ENCODE peak calls at places on chromosomes 2 and 18, in eight cellular contexts. One of them, this sample, is unnamed.

GRCh38 chr2:6865346-6866238 is at the start of gene CMPK2:
- DNase-seq in GM12891: peak; percentile 86
- DNase-seq in NCI-H69: peak; percentile 71
- DNase-seq in ovary: peak; percentile 68
- DNase-seq in activated effector memory CD4-positive, alpha-beta T cell treated with anti-CD3 and anti-CD28 coated beads, Interleukin-2, amount 50 U/mL, for 16 hours: peak; percentile 91
- DNase-seq in activated CD8-positive, alpha-beta T cell treated with anti-CD3 and anti-CD28 coated beads for 36 hours: peak; percentile 80
- DNase-seq in AG09319: no peak
- DNase-seq in ACHN: peak; percentile 53
- DNase-seq in this sample: peak; percentile 84

GRCh38 chr18:6728318-6728717 is 1.2 kb upstream of the ARHGAP28 start:
- DNase-seq in AG09319: no peak
- DNase-seq in activated effector memory CD4-positive, alpha-beta T cell treated with anti-CD3 and anti-CD28 coated beads, Interleukin-2, amount 50 U/mL, for 16 hours: no peak
- DNase-seq in GM12891: no peak
- DNase-seq in activated CD8-positive, alpha-beta T cell treated with anti-CD3 and anti-CD28 coated beads for 36 hours: no peak
- DNase-seq in NCI-H69: no peak
- DNase-seq in ovary: no peak
- DNase-seq in ACHN: peak; percentile 19
- DNase-seq in this sample: no peak

GRCh38 chr2:233081232-233081730 is 21.1 kb downstream of the INPP5D start:
- DNase-seq in activated effector memory CD4-positive, alpha-beta T cell treated with anti-CD3 and anti-CD28 coated beads, Interleukin-2, amount 50 U/mL, for 16 hours: peak; percentile 83
- DNase-seq in activated CD8-positive, alpha-beta T cell treated with anti-CD3 and anti-CD28 coated beads for 36 hours: peak; percentile 85
- DNase-seq in ovary: no peak
- DNase-seq in GM12891: no peak
- DNase-seq in ACHN: no peak
- DNase-seq in NCI-H69: no peak
- DNase-seq in AG09319: no peak
- DNase-seq in this sample: no peak

GRCh38 chr18:45026162-45026561 is 345.5 kb downstream of the SETBP1 start:
- DNase-seq in activated CD8-positive, alpha-beta T cell treated with anti-CD3 and anti-CD28 coated beads for 36 hours: no peak
- DNase-seq in activated effector memory CD4-positive, alpha-beta T cell treated with anti-CD3 and anti-CD28 coated beads, Interleukin-2, amount 50 U/mL, for 16 hours: no peak
- DNase-seq in GM12891: no peak
- DNase-seq in NCI-H69: peak; percentile 23
- DNase-seq in AG09319: no peak
- DNase-seq in ACHN: no peak
- DNase-seq in ovary: no peak
- DNase-seq in this sample: no peak

GRCh38 chr2:241223211-241224067 is 35.0 kb downstream of the ANO7 start:
- DNase-seq in ACHN: no peak
- DNase-seq in ovary: no peak
- DNase-seq in activated effector memory CD4-positive, alpha-beta T cell treated with anti-CD3 and anti-CD28 coated beads, Interleukin-2, amount 50 U/mL, for 16 hours: no peak
- DNase-seq in NCI-H69: peak; percentile 2
- DNase-seq in GM12891: no peak
- DNase-seq in AG09319: no peak
- DNase-seq in activated CD8-positive, alpha-beta T cell treated with anti-CD3 and anti-CD28 coated beads for 36 hours: peak; percentile 52
- DNase-seq in this sample: peak; percentile 25

GRCh38 chr18:58048243-58048642 is 4.2 kb downstream of the NEDD4L start:
- DNase-seq in ACHN: no peak
- DNase-seq in activated CD8-positive, alpha-beta T cell treated with anti-CD3 and anti-CD28 coated beads for 36 hours: no peak
- DNase-seq in GM12891: no peak
- DNase-seq in AG09319: no peak
- DNase-seq in ovary: no peak
- DNase-seq in activated effector memory CD4-positive, alpha-beta T cell treated with anti-CD3 and anti-CD28 coated beads, Interleukin-2, amount 50 U/mL, for 16 hours: no peak
- DNase-seq in NCI-H69: no peak
- DNase-seq in this sample: no peak

GRCh38 chr2:228592925-228593324 is 411.4 kb upstream of the SPHKAP start:
- DNase-seq in GM12891: no peak
- DNase-seq in activated effector memory CD4-positive, alpha-beta T cell treated with anti-CD3 and anti-CD28 coated beads, Interleukin-2, amount 50 U/mL, for 16 hours: no peak
- DNase-seq in NCI-H69: no peak
- DNase-seq in AG09319: no peak
- DNase-seq in activated CD8-positive, alpha-beta T cell treated with anti-CD3 and anti-CD28 coated beads for 36 hours: no peak
- DNase-seq in ACHN: no peak
- DNase-seq in ovary: no peak
- DNase-seq in this sample: no peak

GRCh38 chr2:1373794-1374193 is 39.5 kb upstream of the TPO start:
- DNase-seq in ACHN: no peak
- DNase-seq in NCI-H69: no peak
- DNase-seq in AG09319: no peak
- DNase-seq in activated CD8-positive, alpha-beta T cell treated with anti-CD3 and anti-CD28 coated beads for 36 hours: no peak
- DNase-seq in activated effector memory CD4-positive, alpha-beta T cell treated with anti-CD3 and anti-CD28 coated beads, Interleukin-2, amount 50 U/mL, for 16 hours: no peak
- DNase-seq in ovary: no peak
- DNase-seq in GM12891: no peak
- DNase-seq in this sample: no peak

GRCh38 chr2:214079032-214079431 is 331.8 kb upstream of the VWC2L start:
- DNase-seq in GM12891: no peak
- DNase-seq in ovary: no peak
- DNase-seq in activated CD8-positive, alpha-beta T cell treated with anti-CD3 and anti-CD28 coated beads for 36 hours: no peak
- DNase-seq in ACHN: peak; percentile 23
- DNase-seq in activated effector memory CD4-positive, alpha-beta T cell treated with anti-CD3 and anti-CD28 coated beads, Interleukin-2, amount 50 U/mL, for 16 hours: no peak
- DNase-seq in AG09319: no peak
- DNase-seq in NCI-H69: no peak
- DNase-seq in this sample: no peak

GRCh38 chr2:106869512-106870276 is 16.3 kb downstream of the ST6GAL2 start:
- DNase-seq in activated CD8-positive, alpha-beta T cell treated with anti-CD3 and anti-CD28 coated beads for 36 hours: no peak
- DNase-seq in ACHN: no peak
- DNase-seq in AG09319: no peak
- DNase-seq in GM12891: no peak
- DNase-seq in ovary: no peak
- DNase-seq in activated effector memory CD4-positive, alpha-beta T cell treated with anti-CD3 and anti-CD28 coated beads, Interleukin-2, amount 50 U/mL, for 16 hours: no peak
- DNase-seq in NCI-H69: peak; percentile 94
- DNase-seq in this sample: no peak

GRCh38 chr2:24276349-24276899 is 83.9 kb downstream of the ITSN2 start:
- DNase-seq in GM12891: no peak
- DNase-seq in activated effector memory CD4-positive, alpha-beta T cell treated with anti-CD3 and anti-CD28 coated beads, Interleukin-2, amount 50 U/mL, for 16 hours: no peak
- DNase-seq in NCI-H69: no peak
- DNase-seq in ACHN: no peak
- DNase-seq in ovary: no peak
- DNase-seq in activated CD8-positive, alpha-beta T cell treated with anti-CD3 and anti-CD28 coated beads for 36 hours: no peak
- DNase-seq in AG09319: no peak
- DNase-seq in this sample: no peak

GRCh38 chr2:55010149-55010591 is 40.1 kb downstream of the RTN4 start:
- DNase-seq in activated CD8-positive, alpha-beta T cell treated with anti-CD3 and anti-CD28 coated beads for 36 hours: peak; percentile 46
- DNase-seq in activated effector memory CD4-positive, alpha-beta T cell treated with anti-CD3 and anti-CD28 coated beads, Interleukin-2, amount 50 U/mL, for 16 hours: peak; percentile 72
- DNase-seq in AG09319: peak; percentile 24
- DNase-seq in GM12891: peak; percentile 17
- DNase-seq in NCI-H69: peak; percentile 60
- DNase-seq in ovary: no peak
- DNase-seq in ACHN: peak; percentile 53
- DNase-seq in this sample: no peak

GRCh38 chr18:31321719-31322118 is 3.8 kb downstream of the DSG1 start:
- DNase-seq in NCI-H69: no peak
- DNase-seq in activated CD8-positive, alpha-beta T cell treated with anti-CD3 and anti-CD28 coated beads for 36 hours: no peak
- DNase-seq in GM12891: no peak
- DNase-seq in ovary: no peak
- DNase-seq in activated effector memory CD4-positive, alpha-beta T cell treated with anti-CD3 and anti-CD28 coated beads, Interleukin-2, amount 50 U/mL, for 16 hours: no peak
- DNase-seq in AG09319: no peak
- DNase-seq in ACHN: no peak
- DNase-seq in this sample: no peak

GRCh38 chr2:224650815-224651439 is 65.2 kb downstream of the CCDC195 start:
- DNase-seq in activated CD8-positive, alpha-beta T cell treated with anti-CD3 and anti-CD28 coated beads for 36 hours: no peak
- DNase-seq in GM12891: no peak
- DNase-seq in ACHN: peak; percentile 65
- DNase-seq in NCI-H69: peak; percentile 68
- DNase-seq in ovary: no peak
- DNase-seq in activated effector memory CD4-positive, alpha-beta T cell treated with anti-CD3 and anti-CD28 coated beads, Interleukin-2, amount 50 U/mL, for 16 hours: no peak
- DNase-seq in AG09319: peak; percentile 20
- DNase-seq in this sample: no peak

GRCh38 chr18:76565238-76566173 is 70.5 kb upstream of the ZNF516 start:
- DNase-seq in ovary: peak; percentile 75
- DNase-seq in AG09319: peak; percentile 95
- DNase-seq in ACHN: peak; percentile 85
- DNase-seq in activated effector memory CD4-positive, alpha-beta T cell treated with anti-CD3 and anti-CD28 coated beads, Interleukin-2, amount 50 U/mL, for 16 hours: no peak
- DNase-seq in NCI-H69: peak; percentile 29
- DNase-seq in activated CD8-positive, alpha-beta T cell treated with anti-CD3 and anti-CD28 coated beads for 36 hours: no peak
- DNase-seq in GM12891: no peak
- DNase-seq in this sample: peak; percentile 75

GRCh38 chr2:185833864-185834263 is 95.3 kb downstream of the FSIP2 start:
- DNase-seq in activated CD8-positive, alpha-beta T cell treated with anti-CD3 and anti-CD28 coated beads for 36 hours: no peak
- DNase-seq in ovary: no peak
- DNase-seq in ACHN: no peak
- DNase-seq in GM12891: no peak
- DNase-seq in AG09319: no peak
- DNase-seq in activated effector memory CD4-positive, alpha-beta T cell treated with anti-CD3 and anti-CD28 coated beads, Interleukin-2, amount 50 U/mL, for 16 hours: no peak
- DNase-seq in NCI-H69: no peak
- DNase-seq in this sample: no peak

This sample was measured in left ventricle myocardium superior.